ENCODE peak calls at places on chromosomes 5 and 9, in seven cellular contexts. C is esophagus squamous epithelium, S is IMR-90, T is heart left ventricle, F is stomach, V is uterus, D is tibial nerve. O is an unnamed sample.

GRCh38 chr9:87581513-87581912 is 83.8 kb downstream of the DAPK1 start:
- DNase-seq in C (no peak), S (no peak), T (no peak), F (no peak), V (no peak), D (no peak), O (no peak)

GRCh38 chr5:116778611-116779010 is 204.0 kb upstream of the SEMA6A start:
- DNase-seq in C (no peak), S (no peak), T (no peak), F (no peak), V (no peak), D (no peak), O (no peak)

GRCh38 chr5:35780236-35780635 is 76.5 kb upstream of the IL7R start:
- DNase-seq in C (no peak), S (no peak), T (no peak), F (no peak), V (no peak), D (no peak), O (no peak)

GRCh38 chr9:118223111-118223510 is 518.9 kb downstream of the TLR4 start:
- DNase-seq in C (no peak), S (no peak), T (no peak), F (no peak), V (no peak), D (no peak), O (no peak)

GRCh38 chr5:111859031-111859430 is 102.0 kb upstream of the NREP start:
- DNase-seq in C (no peak), S (peak), T (no peak), F (no peak), V (no peak), D (no peak), O (no peak)

GRCh38 chr5:150774145-150774544 is 4.4 kb upstream of the SMIM3 start:
- DNase-seq in C (no peak), S (peak), T (no peak), F (no peak), V (no peak), D (no peak), O (no peak)

GRCh38 chr5:55363861-55364260 is 56.1 kb downstream of the MTREX start:
- DNase-seq in C (no peak), S (peak), T (no peak), F (no peak), V (no peak), D (no peak), O (no peak)

GRCh38 chr9:75358837-75359236 is 270.5 kb downstream of the OSTF1 start:
- DNase-seq in C (no peak), S (no peak), T (no peak), F (no peak), V (no peak), D (no peak), O (no peak)

DNA sequence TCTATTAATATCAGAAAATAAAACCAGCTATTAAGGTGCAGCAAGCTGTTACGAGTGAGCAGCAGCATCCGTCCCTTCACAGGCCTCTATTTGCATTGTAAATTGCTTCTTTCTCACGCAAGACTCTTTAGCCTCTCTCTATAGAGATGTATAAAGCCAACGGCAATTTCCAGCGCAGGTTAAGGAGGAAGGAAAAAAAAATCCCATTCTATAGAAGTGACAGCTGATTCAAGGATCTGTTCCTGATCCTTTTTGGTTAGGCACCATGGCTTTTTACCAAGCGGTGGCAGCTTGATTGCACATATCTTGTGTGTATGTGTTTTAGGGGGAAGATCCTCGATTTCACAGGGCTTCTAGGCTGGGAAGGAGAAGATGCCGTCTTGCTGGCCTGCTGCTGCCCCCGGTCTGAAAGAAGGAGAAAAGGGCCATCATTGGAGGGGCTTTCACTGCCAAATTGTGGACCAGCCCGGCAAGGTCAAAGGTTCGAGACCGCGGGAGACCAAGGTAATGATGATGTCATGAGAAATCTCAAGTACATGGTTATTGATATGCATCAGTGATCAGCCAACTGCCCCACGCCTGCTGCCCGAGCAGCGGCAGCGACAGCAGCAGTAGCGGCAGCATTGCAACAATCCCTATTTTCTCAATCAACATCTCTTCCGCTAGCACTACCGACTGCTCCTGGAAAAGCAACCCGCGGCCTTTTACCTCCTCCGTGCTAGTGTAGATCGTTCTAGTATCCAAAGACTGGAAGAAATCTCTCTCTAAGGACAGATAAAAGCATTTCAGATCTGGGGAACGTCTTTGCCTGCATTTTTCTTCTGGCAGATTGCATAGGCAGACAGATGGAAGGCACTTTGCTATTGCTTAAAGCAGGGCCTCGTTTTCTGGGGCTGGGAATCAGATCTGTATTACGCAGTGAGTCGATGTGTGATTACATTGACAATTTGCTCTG is 215.5 kb downstream of the MEF2C start:
- DNase-seq in C (no peak), S (no peak), T (no peak), F (no peak), V (no peak), D (no peak), O (no peak)
- H3K4me3 ChIP-seq in C (peak), S (peak), T (peak), F (peak), V (peak), D (peak), O (peak)

DNA sequence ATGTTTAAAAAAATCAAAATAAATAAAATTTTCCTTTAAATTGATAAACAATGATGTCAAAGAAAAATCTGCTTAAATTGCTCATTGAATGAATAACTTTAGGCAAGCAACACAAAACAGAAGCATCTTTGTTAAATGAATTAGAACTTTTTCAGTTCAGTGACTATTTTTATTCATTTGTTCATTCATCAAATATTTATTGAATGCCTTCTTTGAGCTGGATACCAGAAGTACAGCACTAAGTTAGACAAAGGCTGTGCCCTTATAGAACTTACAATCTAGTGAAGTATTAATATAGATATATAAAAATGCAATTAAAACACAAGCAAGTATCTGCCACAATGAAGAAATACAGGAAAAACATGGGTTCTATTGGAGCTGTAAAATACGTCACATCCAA is 10.8 kb downstream of the FNIP1 start:
- DNase-seq in C (no peak), S (no peak), T (no peak), F (no peak), V (no peak), D (no peak), O (no peak)
- TF ChIP-seq POLR2A in C (no peak), S (no peak), T (no peak), F (no peak), V (no peak), D (no peak), O (no peak)

DNA sequence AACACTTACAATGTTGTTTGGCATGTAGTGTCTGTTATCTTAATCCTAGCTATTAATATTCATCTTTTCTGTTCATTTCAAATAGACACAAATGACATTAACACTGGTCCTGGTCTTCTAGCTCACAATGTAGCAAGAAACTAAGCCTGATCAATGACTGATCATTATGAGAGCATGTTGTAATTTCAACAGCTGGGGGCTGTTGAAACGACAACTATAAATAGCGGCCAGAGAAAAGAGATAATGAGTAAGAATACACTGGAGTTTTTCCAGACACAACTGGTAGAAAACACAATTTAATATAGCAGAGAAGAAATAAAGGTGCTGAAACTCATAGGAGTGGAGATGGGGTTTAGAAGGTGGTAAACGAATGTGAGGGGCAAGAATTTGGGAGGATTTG is 89.2 kb downstream of the HTR4 start:
- DNase-seq in C (no peak), S (no peak), T (no peak), F (no peak), V (no peak), D (no peak), O (no peak)
- H3K4me3 ChIP-seq in C (no peak), S (no peak), T (no peak), F (no peak), V (no peak), D (no peak), O (no peak)

GRCh38 chr5:59768204-59769040 is 125.1 kb downstream of the PDE4D start:
- DNase-seq in C (no peak), S (peak), T (peak), F (peak), V (peak), D (peak), O (peak)
- TF ChIP-seq POLR2A in C (peak), S (no peak), T (no peak), F (no peak), V (no peak), D (peak), O (peak)

GRCh38 chr9:23822331-23823169 is 3.5 kb downstream of the ELAVL2 start:
- DNase-seq in C (no peak), S (no peak), T (no peak), F (no peak), V (no peak), D (no peak), O (no peak)
- H3K4me3 ChIP-seq in C (peak), S (no peak), T (no peak), F (no peak), V (no peak), D (no peak), O (no peak)

GRCh38 chr9:93576296-93577044 is at the start of gene PHF2:
- DNase-seq in C (no peak), S (no peak), T (no peak), F (no peak), V (peak), D (no peak), O (no peak)
- TF ChIP-seq POLR2A in C (no peak), S (no peak), T (no peak), F (no peak), V (peak), D (peak), O (no peak)

GRCh38 chr9:94936411-94936810 is 209.9 kb downstream of the AOPEP start:
- DNase-seq in C (no peak), S (peak), T (no peak), F (no peak), V (peak), D (no peak), O (no peak)

GRCh38 chr9:94935396-94935795 is 208.9 kb downstream of the AOPEP start:
- DNase-seq in C (no peak), S (no peak), T (no peak), F (no peak), V (no peak), D (no peak), O (no peak)

GRCh38 chr9:94933429-94933828 is 206.9 kb downstream of the AOPEP start:
- DNase-seq in C (no peak), S (peak), T (no peak), F (no peak), V (no peak), D (no peak), O (no peak)

GRCh38 chr9:94932647-94933415 is 206.3 kb downstream of the AOPEP start:
- DNase-seq in C (no peak), S (no peak), T (no peak), F (no peak), V (no peak), D (no peak), O (no peak)

GRCh38 chr9:94934816-94935328 is 208.4 kb downstream of the AOPEP start:
- DNase-seq in C (no peak), S (no peak), T (no peak), F (no peak), V (no peak), D (no peak), O (no peak)
- H3K4me3 ChIP-seq in C (no peak), S (no peak), T (no peak), F (no peak), V (no peak), D (no peak), O (no peak)

DNA sequence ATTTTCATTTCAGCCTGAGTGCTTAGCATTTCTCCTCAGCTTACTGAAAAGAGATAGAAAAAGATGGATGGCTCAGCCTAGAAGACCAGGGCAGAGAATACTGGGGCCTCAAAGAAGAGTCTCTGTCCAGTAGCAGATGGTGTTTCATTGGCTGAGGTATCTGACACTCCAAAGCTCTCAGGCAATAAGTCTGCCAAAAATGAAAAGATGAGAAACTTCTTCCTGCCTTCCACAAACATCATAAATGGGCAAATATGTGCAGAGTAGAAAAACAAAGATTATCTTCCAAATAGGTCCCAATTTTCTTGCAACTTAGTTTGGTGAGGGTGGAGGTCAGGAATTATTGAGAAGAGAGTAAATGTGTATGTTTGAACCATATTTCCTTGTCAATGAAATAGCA is 87.4 kb upstream of the ICE1 start:
- DNase-seq in C (no peak), S (no peak), T (no peak), F (no peak), V (no peak), D (no peak), O (no peak)
- TF ChIP-seq POLR2A in C (no peak), S (no peak), T (no peak), F (no peak), V (no peak), D (no peak), O (no peak)

GRCh38 chr9:136658849-136659535 is 3.7 kb upstream of the EGFL7 start:
- DNase-seq in C (no peak), S (no peak), T (peak), F (no peak), V (no peak), D (no peak), O (no peak)
- H3K4me3 ChIP-seq in C (peak), S (no peak), T (peak), F (peak), V (no peak), D (peak), O (no peak)